ENCODE peak calls at places on chromosomes 16 and 17, in seven cellular contexts. X, G, V, M, K, A and W are unnamed samples.

GRCh38 chr16:23518435-23518891 is 8.2 kb upstream of the GGA2 start:
- DNase-seq in X (no peak), G (peak; percentile 6), V (no peak), M (no peak), K (no peak), A (no peak), W (no peak)

GRCh38 chr16:11742041-11742535 is 569 bp downstream of the TXNDC11 start:
- DNase-seq in X (peak; percentile 27), G (peak; percentile 8), V (peak; percentile 81), M (no peak), K (no peak), A (peak; percentile 85), W (no peak)

GRCh38 chr17:76687278-76688164 is 23.2 kb downstream of the MXRA7 start:
- DNase-seq in X (no peak), G (no peak), V (peak; percentile 60), M (peak; percentile 76), K (no peak), A (no peak), W (no peak)

GRCh38 chr17:81388091-81388611 is 7.1 kb upstream of the BAHCC1 start:
- DNase-seq in X (no peak), G (no peak), V (no peak), M (no peak), K (no peak), A (no peak), W (no peak)

GRCh38 chr16:50519001-50519400 is 29.2 kb upstream of the NKD1 start:
- DNase-seq in X (no peak), G (no peak), V (no peak), M (no peak), K (no peak), A (no peak), W (no peak)

GRCh38 chr16:86946396-86946795 is 368.0 kb downstream of the FOXL1 start:
- DNase-seq in X (no peak), G (peak; percentile 27), V (no peak), M (peak; percentile 28), K (no peak), A (peak; percentile 34), W (no peak)

GRCh38 chr17:50684612-50685333 is 22.9 kb downstream of the ANKRD40 start:
- DNase-seq in X (no peak), G (no peak), V (peak; percentile 81), M (no peak), K (peak; percentile 81), A (peak; percentile 37), W (no peak)

GRCh38 chr17:72030067-72030899 is 90.5 kb upstream of the SOX9 start:
- DNase-seq in X (peak; percentile 53), G (peak; percentile 67), V (no peak), M (peak; percentile 62), K (peak; percentile 68), A (peak; percentile 61), W (no peak)

GRCh38 chr16:88467433-88468051 is 14.5 kb downstream of the ZFPM1 start:
- DNase-seq in X (no peak), G (no peak), V (no peak), M (no peak), K (no peak), A (no peak), W (no peak)

GRCh38 chr17:37848690-37849616 is 75.3 kb upstream of the TBC1D3K start:
- DNase-seq in X (peak; percentile 93), G (peak; percentile 84), V (no peak), M (peak; percentile 72), K (peak; percentile 42), A (no peak), W (peak; percentile 31)

GRCh38 chr16:80299416-80299815 is 241.4 kb upstream of the DYNLRB2 start:
- DNase-seq in X (no peak), G (no peak), V (no peak), M (peak; percentile 46), K (peak; percentile 13), A (no peak), W (no peak)

GRCh38 chr16:1530883-1531637 is 2.4 kb upstream of the TMEM204 start:
- DNase-seq in X (no peak), G (no peak), V (peak; percentile 59), M (peak; percentile 96), K (peak; percentile 69), A (no peak), W (peak; percentile 37)

GRCh38 chr17:29155966-29156338 is 24.2 kb downstream of the MYO18A start:
- DNase-seq in X (no peak), G (peak; percentile 49), V (no peak), M (peak; percentile 68), K (no peak), A (no peak), W (no peak)

GRCh38 chr17:7651097-7651958 is 602 bp downstream of the ATP1B2 start:
- DNase-seq in X (no peak), G (no peak), V (no peak), M (no peak), K (peak; percentile 55), A (no peak), W (no peak)

GRCh38 chr16:31200821-31201510 is 1.6 kb downstream of the PYCARD start:
- DNase-seq in X (no peak), G (no peak), V (no peak), M (no peak), K (no peak), A (no peak), W (no peak)

GRCh38 chr16:75789237-75789636 is 62.9 kb upstream of the CPHXL start:
- DNase-seq in X (peak; percentile 39), G (peak; percentile 62), V (no peak), M (peak; percentile 46), K (peak; percentile 75), A (no peak), W (peak; percentile 2)

GRCh38 chr16:75443301-75443700 is 10.0 kb upstream of the CFDP1 start:
- DNase-seq in X (no peak), G (peak; percentile 34), V (no peak), M (peak; percentile 81), K (no peak), A (no peak), W (peak; percentile 66)

GRCh38 chr16:66008136-66008535 is 358.4 kb upstream of the CDH5 start:
- DNase-seq in X (no peak), G (no peak), V (no peak), M (peak; percentile 12), K (no peak), A (no peak), W (no peak)

GRCh38 chr17:3965123-3965800 is 1.0 kb upstream of the ATP2A3 start:
- DNase-seq in X (peak; percentile 21), G (no peak), V (peak; percentile 93), M (no peak), K (peak; percentile 73), A (peak; percentile 85), W (no peak)

GRCh38 chr17:3976675-3977171 is 12.5 kb upstream of the ATP2A3 start:
- DNase-seq in X (no peak), G (no peak), V (peak; percentile 95), M (no peak), K (no peak), A (peak; percentile 95), W (no peak)

DNA sequence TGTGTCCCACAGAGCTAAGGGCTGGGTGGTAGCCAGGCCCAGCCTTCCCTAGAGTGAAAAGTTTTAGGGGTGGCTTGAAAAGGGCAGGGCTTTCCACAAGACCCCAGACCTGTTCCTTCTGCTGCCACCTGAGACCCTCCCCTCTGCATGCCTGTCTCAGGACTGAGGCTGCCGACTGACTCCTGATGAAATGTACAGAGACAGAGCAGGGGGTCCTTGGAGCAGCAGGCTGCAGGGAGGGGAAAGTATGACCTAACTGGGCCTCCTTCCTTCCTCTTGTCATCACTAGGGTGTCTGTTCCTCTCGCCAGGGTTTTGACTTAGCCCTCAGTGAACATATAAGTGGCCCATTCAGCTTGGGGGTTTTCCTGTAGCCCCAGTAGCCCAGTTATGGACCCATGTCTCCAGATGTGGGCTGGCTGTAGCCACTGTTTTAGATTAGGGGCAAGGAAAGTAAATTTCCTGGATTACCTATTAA is 14.9 kb upstream of the NFATC3 start:
- DNase-seq in X (no peak), G (no peak), V (no peak), M (no peak), K (no peak), A (no peak), W (no peak)
- H3K4me3 ChIP-seq in X (no peak overlapping the region), G (no peak overlapping the region), V (no peak overlapping the region), M (no peak overlapping the region), K (no peak overlapping the region), A (no peak overlapping the region), W (no peak overlapping the region)

DNA sequence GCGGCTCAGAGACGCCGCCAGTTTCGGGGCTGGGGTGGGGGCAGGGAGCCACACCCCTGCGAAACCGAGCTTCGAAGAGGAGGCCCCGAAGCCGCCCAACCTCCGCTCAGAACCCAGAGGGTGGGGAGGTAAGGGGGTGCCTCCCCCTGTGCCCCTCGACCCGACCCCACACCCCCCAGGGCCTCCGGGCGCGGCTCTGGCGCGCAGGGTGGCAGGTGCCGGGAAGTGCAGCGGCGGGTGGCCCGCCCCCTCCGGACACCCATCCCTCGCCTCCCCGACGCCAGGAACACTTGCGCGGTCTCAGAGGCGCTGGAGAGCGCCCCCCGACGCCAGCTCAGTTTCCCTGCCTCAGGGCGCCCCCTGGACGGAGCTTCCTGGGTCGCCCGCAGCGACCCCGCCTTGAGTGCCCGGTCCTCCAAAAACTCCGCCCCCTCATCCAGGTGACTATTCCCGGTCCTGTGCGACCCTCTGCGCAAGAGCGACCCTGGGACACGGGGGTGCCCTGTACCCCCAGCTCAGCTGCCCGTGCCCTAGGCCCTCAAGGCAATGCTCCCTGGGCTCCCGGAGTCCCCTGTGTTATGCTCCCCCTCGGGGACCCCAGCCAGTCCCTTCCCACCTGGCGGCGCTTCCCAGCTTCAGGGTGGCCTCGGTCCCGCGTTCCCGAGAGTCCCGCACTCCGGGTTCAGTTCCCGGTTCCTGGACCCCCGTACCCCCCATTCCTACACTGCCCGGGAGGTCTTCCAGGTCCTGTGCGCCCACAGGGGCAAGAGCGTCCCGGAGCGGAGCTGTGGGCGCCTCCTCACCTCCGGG is 562 bp downstream of the PPL start:
- DNase-seq in X (peak; percentile 40), G (no peak), V (peak; percentile 68), M (no peak), K (peak; percentile 88), A (peak; percentile 87), W (no peak)
- TF ChIP-seq CTCF in X (peak; percentile 5), G (peak; percentile 13), V (peak; percentile 26), M (peak; percentile 22), K (peak; percentile 48), A (peak; percentile 35), W (no peak)

GRCh38 chr17:45108051-45108450 is 24.3 kb downstream of the PLCD3 start:
- DNase-seq in X (no peak), G (no peak), V (no peak), M (no peak), K (no peak), A (no peak), W (no peak)
- H3K4me3 ChIP-seq in X (no peak overlapping the region), G (no peak overlapping the region), V (no peak overlapping the region), M (no peak overlapping the region), K (no peak overlapping the region), A (no peak overlapping the region), W (no peak overlapping the region)

GRCh38 chr16:19980866-19981265 is 92.8 kb downstream of the GPR139 start:
- DNase-seq in X (peak; percentile 1), G (no peak), V (no peak), M (no peak), K (peak; percentile 41), A (no peak), W (no peak)
- TF ChIP-seq CTCF in X (no peak), G (peak; percentile 25), V (no peak), M (peak; percentile 27), K (peak; percentile 39), A (peak; percentile 24), W (no peak)

DNA sequence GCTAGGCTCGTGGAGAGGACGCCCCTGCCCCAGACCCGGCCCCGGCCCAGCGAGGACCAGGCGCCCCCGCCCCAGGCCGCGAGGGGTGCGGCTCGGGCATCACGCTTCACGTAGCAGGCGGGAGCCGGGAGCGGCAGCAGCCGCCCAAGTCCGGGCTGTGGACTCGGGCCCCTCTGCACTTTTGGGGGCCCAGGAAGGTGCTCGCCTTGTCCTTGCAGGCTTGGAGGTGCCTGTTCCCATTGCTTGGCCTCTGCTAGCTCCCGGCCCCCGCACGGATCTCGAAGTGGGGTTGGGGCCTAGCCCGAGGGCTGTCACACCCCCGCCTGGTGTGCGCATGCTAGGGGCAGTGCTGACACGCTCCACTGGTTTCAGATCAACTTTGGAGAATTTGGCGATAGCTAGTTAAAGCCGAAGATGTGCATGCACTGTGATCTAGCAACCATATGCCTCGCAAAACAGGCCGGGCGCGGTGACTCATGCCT is 55.7 kb downstream of the WSB1 start:
- DNase-seq in X (no peak), G (no peak), V (peak; percentile 58), M (no peak), K (no peak), A (no peak), W (no peak)
- H3K4me3 ChIP-seq in X (no peak overlapping the region), G (no peak overlapping the region), V (no peak overlapping the region), M (no peak overlapping the region), K (peak overlapping the region; percentile 12), A (peak overlapping the region; percentile 54), W (no peak overlapping the region)